ENCODE peak calls at places on chromosomes 6 and 20, in four cellular contexts. I, E, V and X are unnamed samples.

GRCh38 chr6:134949927-134950326 is at the start of gene ALDH8A1:
- DNase-seq in I (no peak), V (no peak), E (no peak), X (no peak)

GRCh38 chr6:93418113-93418447 is 1.3 kb downstream of the EPHA7 start:
- DNase-seq in I (no peak), V (no peak), E (no peak), X (no peak)

GRCh38 chr20:18187020-18187419 is 49.4 kb downstream of the KAT14 start:
- DNase-seq in V (no peak), I (no peak), E (no peak), X (no peak)

GRCh38 chr6:125743604-125744003 is 5.8 kb upstream of the HEY2 start:
- DNase-seq in I (no peak), V (no peak), E (no peak), X (no peak)

GRCh38 chr20:36775196-36775595 is 1.6 kb upstream of the DSN1 start:
- DNase-seq in I (no peak), V (no peak), E (no peak), X (no peak)

GRCh38 chr6:35071347-35071994 is 69.7 kb downstream of the TCP11 start:
- DNase-seq in V (no peak), E (no peak), I (peak; percentile 17), X (no peak)

GRCh38 chr20:42941629-42942028 is 248.1 kb downstream of the PTPRT start:
- DNase-seq in I (no peak), V (no peak), E (no peak), X (no peak)

GRCh38 chr6:152721956-152722355 is 24.3 kb downstream of the MYCT1 start:
- DNase-seq in V (no peak), I (no peak), E (no peak), X (no peak)

GRCh38 chr20:58892126-58892931 is 39.8 kb downstream of the GNAS start:
- DNase-seq in I (peak; percentile 81), V (peak; percentile 69), E (peak; percentile 2), X (peak; percentile 77)

GRCh38 chr6:5122504-5123112 is 37.5 kb downstream of the PPP1R3G start:
- DNase-seq in I (no peak), E (no peak), V (no peak), X (no peak)

GRCh38 chr6:30727920-30728605 is 7.9 kb downstream of the TUBB start:
- DNase-seq in E (no peak), I (no peak), V (peak; percentile 56), X (no peak)

GRCh38 chr20:23943304-23943703 is 45.3 kb downstream of the GGTLC1 start:
- DNase-seq in V (no peak), E (no peak), I (no peak), X (no peak)

GRCh38 chr20:44593721-44594120 is 11.3 kb downstream of the PKIG start:
- DNase-seq in I (no peak), E (no peak), V (no peak), X (no peak)

GRCh38 chr20:11549172-11550117 is 368.2 kb upstream of the BTBD3 start:
- DNase-seq in V (no peak), E (no peak), I (no peak), X (no peak)

GRCh38 chr20:4384961-4385360 is 336.7 kb upstream of the PRND start:
- DNase-seq in V (no peak), E (no peak), I (no peak), X (no peak)

GRCh38 chr6:1524040-1524480 is 85.7 kb upstream of the FOXC1 start:
- DNase-seq in V (peak; percentile 64), E (no peak), I (peak; percentile 79), X (peak; percentile 81)

GRCh38 chr6:44265003-44265842 is at the start of gene NFKBIE:
- DNase-seq in V (peak; percentile 94), I (peak; percentile 96), E (peak; percentile 93), X (peak; percentile 92)

GRCh38 chr20:62808211-62808865 is 3.7 kb downstream of the OGFR start:
- DNase-seq in E (no peak), V (peak; percentile 66), I (peak; percentile 82), X (peak; percentile 96)

GRCh38 chr6:11770546-11771466 is 7.8 kb downstream of the ADTRP start:
- DNase-seq in E (peak; percentile 91), V (peak; percentile 99), I (peak; percentile 88), X (no peak)

GRCh38 chr20:52402514-52402913 is 210.9 kb upstream of the ZFP64 start:
- DNase-seq in I (no peak), V (no peak), E (no peak), X (no peak)

GRCh38 chr6:105909084-105909483 is 177.1 kb upstream of the PRDM1 start:
- DNase-seq in I (no peak), V (no peak), E (no peak), X (no peak)

GRCh38 chr6:132734694-132735236 is 20.9 kb upstream of the VNN1 start:
- DNase-seq in V (no peak), I (no peak), E (no peak), X (peak; percentile 44)

GRCh38 chr20:19783966-19784401 is 25.9 kb downstream of the RIN2 start:
- DNase-seq in V (peak; percentile 66), I (peak; percentile 55), E (no peak), X (no peak)

GRCh38 chr20:11870411-11870810 is 47.3 kb upstream of the BTBD3 start:
- DNase-seq in I (no peak), V (no peak), E (no peak), X (no peak)

GRCh38 chr6:165573671-165574070 is 89.4 kb downstream of the PDE10A start:
- DNase-seq in E (no peak), I (no peak), V (no peak), X (no peak)

GRCh38 chr20:57167971-57168693 is 98.3 kb downstream of the BMP7 start:
- DNase-seq in I (no peak), V (peak; percentile 45), E (peak; percentile 15), X (no peak)